ENCODE peak calls at places on chromosome 11, in six cellular contexts. O is adipocyte; F is HCT116; A is A549; X is stimulated activated CD4-positive, alpha-beta T cell treated with anti-CD3 and anti-CD28 coated beads, Interleukin-1b, Interleukin-23, amount 100 ng/mL, for 4 hours; M is AML-193. S is an unnamed sample.

GRCh38 chr11:86548278-86548917 is 124.0 kb downstream of the ME3 start:
- DNase-seq in O (peak), F (no peak), A (no peak), X (no peak), M (no peak), S (no peak)

GRCh38 chr11:99148352-99148751 is 127.6 kb downstream of the CNTN5 start:
- DNase-seq in O (no peak), F (no peak), A (no peak), X (no peak), M (no peak), S (no peak)

GRCh38 chr11:45982656-45983470 is 60.4 kb downstream of the LARGE2 start:
- DNase-seq in O (peak), F (peak), A (peak), X (peak), M (no peak), S (peak)

GRCh38 chr11:102914238-102915043 is 39.7 kb upstream of the MMP12 start:
- DNase-seq in O (peak), F (peak), A (peak), X (no peak), M (peak), S (peak)

GRCh38 chr11:65279713-65280459 is 18.1 kb downstream of the POLA2 start:
- DNase-seq in O (peak), F (peak), A (peak), X (peak), M (no peak), S (peak)

GRCh38 chr11:68275721-68276488 is 4.1 kb upstream of the C11orf24 start:
- DNase-seq in O (no peak), F (peak), A (peak), X (peak), M (no peak), S (no peak)

GRCh38 chr11:2366271-2366670 is 10.8 kb upstream of the CD81 start:
- DNase-seq in O (no peak), F (no peak), A (no peak), X (no peak), M (no peak), S (no peak)

GRCh38 chr11:113926273-113927183 is 21.9 kb downstream of the HTR3B start:
- DNase-seq in O (no peak), F (no peak), A (peak), X (no peak), M (no peak), S (no peak)

GRCh38 chr11:120180571-120181445 is 30.0 kb upstream of the OAF start:
- DNase-seq in O (peak), F (no peak), A (no peak), X (no peak), M (no peak), S (no peak)

GRCh38 chr11:80980221-80980620 is 1539.4 kb upstream of the TENM4 start:
- DNase-seq in O (no peak), F (no peak), A (peak), X (no peak), M (no peak), S (peak)

GRCh38 chr11:132405728-132406127 is 1035.3 kb downstream of the NTM start:
- DNase-seq in O (no peak), F (no peak), A (no peak), X (no peak), M (no peak), S (no peak)

GRCh38 chr11:32446227-32446626 is 10.9 kb upstream of the WT1 start:
- DNase-seq in O (no peak), F (no peak), A (no peak), X (no peak), M (no peak), S (no peak)

GRCh38 chr11:69199583-69200295 is 44.0 kb downstream of the SMIM38 start:
- DNase-seq in O (no peak), F (no peak), A (no peak), X (no peak), M (no peak), S (no peak)

GRCh38 chr11:14448229-14448628 is 51.4 kb downstream of the COPB1 start:
- DNase-seq in O (no peak), F (no peak), A (no peak), X (no peak), M (no peak), S (no peak)

GRCh38 chr11:67498544-67498972 is 6.6 kb downstream of the PITPNM1 start:
- DNase-seq in O (no peak), F (no peak), A (no peak), X (no peak), M (no peak), S (no peak)

GRCh38 chr11:120227228-120227852 is 12.6 kb upstream of the POU2F3 start:
- DNase-seq in O (no peak), F (no peak), A (no peak), X (no peak), M (no peak), S (no peak)

GRCh38 chr11:125167954-125168821 is 3.6 kb downstream of the PKNOX2 start:
- DNase-seq in O (peak), F (no peak), A (no peak), X (no peak), M (no peak), S (peak)

GRCh38 chr11:64629796-64630562 is 39.0 kb downstream of the SLC22A12 start:
- DNase-seq in O (no peak), F (peak), A (peak), X (no peak), M (no peak), S (no peak)

GRCh38 chr11:125464671-125465070 is 31.4 kb downstream of the FEZ1 start:
- DNase-seq in O (no peak), F (no peak), A (no peak), X (no peak), M (no peak), S (no peak)

GRCh38 chr11:117226388-117227385 is 5.2 kb downstream of the PCSK7 start:
- DNase-seq in O (peak), F (peak), A (peak), X (no peak), M (peak), S (peak)

GRCh38 chr11:69476715-69477025 is 4.8 kb upstream of the LINC01488 start:
- DNase-seq in O (no peak), F (no peak), A (no peak), X (no peak), M (no peak), S (no peak)

GRCh38 chr11:111173221-111173620 is 72.3 kb upstream of the POU2AF2 start:
- DNase-seq in O (no peak), F (no peak), A (no peak), X (no peak), M (no peak), S (no peak)

GRCh38 chr11:132948252-132948651 is 584.0 kb downstream of the OPCML start:
- DNase-seq in O (no peak), F (no peak), A (no peak), X (no peak), M (no peak), S (no peak)